ENCODE peak calls at places on chromosomes 12 and 14, in ten cellular contexts. X is heart right ventricle; Z is CD8-positive, alpha-beta T cell; O is effector memory CD4-positive, alpha-beta T cell; W is HL-60; V is CD4-positive, CD25-positive, alpha-beta regulatory T cell; Q is HCT116; C is AG04450; S is neural progenitor cell; A is gastrocnemius medialis. T is an unnamed sample.

GRCh38 chr14:102516531-102517411 is 7.2 kb upstream of the ANKRD9 start:
- DNase-seq in X (peak), Z (peak), O (peak), W (no peak), V (peak), Q (no peak), C (no peak), S (peak), A (peak), T (no peak)

GRCh38 chr14:64918216-64918615 is 4.0 kb downstream of the CHURC1 start:
- DNase-seq in X (no peak), Z (no peak), O (no peak), W (no peak), V (no peak), Q (no peak), C (no peak), S (no peak), A (no peak), T (no peak)

GRCh38 chr12:124148481-124148880 is 146.4 kb upstream of the RFLNA start:
- DNase-seq in X (no peak), Z (no peak), O (no peak), W (no peak), V (no peak), Q (no peak), C (no peak), S (no peak), A (no peak), T (no peak)

GRCh38 chr12:105469701-105470100 is 139.2 kb downstream of the C12orf75 start:
- DNase-seq in X (no peak), Z (no peak), O (no peak), W (no peak), V (no peak), Q (no peak), C (no peak), S (no peak), A (no peak), T (no peak)

GRCh38 chr12:112122823-112123690 is 2.3 kb upstream of the TRAFD1 start:
- DNase-seq in X (no peak), Z (no peak), O (no peak), W (no peak), V (no peak), Q (no peak), C (peak), S (no peak), A (no peak), T (no peak)

GRCh38 chr14:100850841-100851585 is 25.1 kb downstream of the MEG3 start:
- DNase-seq in X (peak), Z (peak), O (peak), W (peak), V (peak), Q (peak), C (no peak), S (peak), A (peak), T (peak)

GRCh38 chr14:100688598-100689499 is 37.8 kb upstream of the DLK1 start:
- DNase-seq in X (no peak), Z (no peak), O (no peak), W (no peak), V (no peak), Q (peak), C (peak), S (no peak), A (no peak), T (no peak)

GRCh38 chr12:46650688-46651087 is 175.1 kb downstream of the SLC38A4 start:
- DNase-seq in X (no peak), Z (no peak), O (no peak), W (no peak), V (no peak), Q (no peak), C (no peak), S (no peak), A (no peak), T (no peak)

GRCh38 chr12:121580959-121581680 is at the start of gene KDM2B:
- DNase-seq in X (no peak), Z (peak), O (no peak), W (no peak), V (peak), Q (no peak), C (no peak), S (peak), A (no peak), T (no peak)

GRCh38 chr12:57003395-57003794 is 3.0 kb downstream of the ZBTB39 start:
- DNase-seq in X (no peak), Z (no peak), O (no peak), W (no peak), V (no peak), Q (no peak), C (no peak), S (no peak), A (no peak), T (no peak)

GRCh38 chr14:91309756-91310280 is 65.3 kb upstream of the GPR68 start:
- DNase-seq in X (no peak), Z (no peak), O (no peak), W (no peak), V (no peak), Q (no peak), C (no peak), S (no peak), A (no peak), T (no peak)

GRCh38 chr12:11836282-11836963 is 186.9 kb downstream of the ETV6 start:
- DNase-seq in X (no peak), Z (no peak), O (no peak), W (peak), V (no peak), Q (no peak), C (no peak), S (no peak), A (peak), T (no peak)

GRCh38 chr14:87873741-87874140 is 119.2 kb downstream of the GALC start:
- DNase-seq in X (no peak), Z (no peak), O (no peak), W (no peak), V (no peak), Q (no peak), C (no peak), S (no peak), A (no peak), T (no peak)

GRCh38 chr14:75430526-75430925 is 2.7 kb downstream of the JDP2 start:
- DNase-seq in X (peak), Z (no peak), O (no peak), W (no peak), V (no peak), Q (no peak), C (no peak), S (no peak), A (peak), T (no peak)

GRCh38 chr12:13784504-13784903 is 196.9 kb downstream of the GRIN2B start:
- DNase-seq in X (no peak), Z (no peak), O (no peak), W (no peak), V (no peak), Q (no peak), C (no peak), S (no peak), A (no peak), T (no peak)

GRCh38 chr12:28800129-28800528 is 348.9 kb upstream of the FAR2 start:
- DNase-seq in X (no peak), Z (no peak), O (no peak), W (peak), V (no peak), Q (no peak), C (no peak), S (no peak), A (no peak), T (no peak)

GRCh38 chr12:6390084-6390799 is 6.3 kb downstream of the LTBR start:
- DNase-seq in X (no peak), Z (no peak), O (no peak), W (no peak), V (no peak), Q (no peak), C (no peak), S (no peak), A (no peak), T (no peak)

GRCh38 chr14:72472845-72473244 is 421.1 kb downstream of the DPF3 start:
- DNase-seq in X (no peak), Z (no peak), O (no peak), W (no peak), V (no peak), Q (peak), C (no peak), S (no peak), A (no peak), T (no peak)

GRCh38 chr14:24774167-24774915 is 140.4 kb upstream of the GZMB start:
- DNase-seq in X (no peak), Z (no peak), O (no peak), W (no peak), V (no peak), Q (no peak), C (no peak), S (no peak), A (no peak), T (no peak)

GRCh38 chr12:105107176-105107496 is 395 bp upstream of the WASHC4 start:
- DNase-seq in X (no peak), Z (no peak), O (no peak), W (peak), V (no peak), Q (peak), C (no peak), S (no peak), A (no peak), T (no peak)

GRCh38 chr12:27505771-27506170 is 18.2 kb upstream of the PPFIBP1 start:
- DNase-seq in X (no peak), Z (no peak), O (no peak), W (no peak), V (no peak), Q (no peak), C (no peak), S (no peak), A (no peak), T (no peak)

GRCh38 chr12:33795536-33795935 is 226.8 kb upstream of the ALG10 start:
- DNase-seq in X (no peak), Z (no peak), O (no peak), W (no peak), V (no peak), Q (no peak), C (no peak), S (no peak), A (no peak), T (no peak)

GRCh38 chr12:64757778-64758177 is 1.4 kb downstream of the GNS start:
- DNase-seq in X (no peak), Z (no peak), O (no peak), W (no peak), V (no peak), Q (no peak), C (no peak), S (no peak), A (no peak), T (no peak)
- H3K27ac ChIP-seq in X (no peak), Z (no peak), O (no peak), W (peak), V (no peak), Q (no peak), C (no peak), S (no peak), A (no peak), T (no peak)

GRCh38 chr12:96356831-96357230 is 43.4 kb downstream of the CDK17 start:
- DNase-seq in X (no peak), Z (no peak), O (no peak), W (no peak), V (no peak), Q (no peak), C (no peak), S (no peak), A (no peak), T (no peak)
- H3K27ac ChIP-seq in X (no peak), Z (no peak), O (no peak), W (no peak), V (no peak), Q (no peak), C (no peak), S (no peak), A (no peak), T (no peak)

GRCh38 chr12:30696486-30696885 is 817 bp upstream of the IPO8 start:
- DNase-seq in X (no peak), Z (no peak), O (no peak), W (no peak), V (no peak), Q (no peak), C (no peak), S (peak), A (no peak), T (no peak)

GRCh38 chr12:30696103-30696408 is 387 bp upstream of the IPO8 start:
- DNase-seq in X (no peak), Z (no peak), O (no peak), W (no peak), V (no peak), Q (peak), C (no peak), S (no peak), A (no peak), T (no peak)

GRCh38 chr12:30694412-30694955 is 1.2 kb downstream of the IPO8 start:
- DNase-seq in X (no peak), Z (no peak), O (no peak), W (no peak), V (no peak), Q (no peak), C (no peak), S (peak), A (no peak), T (no peak)

GRCh38 chr12:30695327-30696102 is at the start of gene IPO8:
- DNase-seq in X (peak), Z (peak), O (peak), W (peak), V (peak), Q (peak), C (peak), S (peak), A (peak), T (peak)

DNA sequence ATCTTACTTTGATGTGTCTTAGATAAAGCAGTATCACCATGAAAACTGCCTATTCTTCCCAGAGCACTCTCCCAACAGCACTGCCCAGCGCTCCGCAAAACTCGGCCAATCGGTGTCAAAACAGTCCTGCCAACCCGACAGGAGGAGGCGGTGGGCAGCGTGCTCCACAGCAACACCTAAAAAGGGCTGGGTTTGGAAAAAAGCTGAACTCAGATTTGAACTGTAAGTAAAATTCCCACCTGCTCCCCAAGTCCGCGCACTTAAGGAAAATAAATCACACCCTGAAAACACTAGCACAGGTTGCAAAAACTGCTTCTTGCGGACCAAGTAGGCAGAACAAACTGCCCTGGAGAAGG is 720 bp downstream of the IPO8 start:
- DNase-seq in X (peak), Z (peak), O (no peak), W (no peak), V (no peak), Q (peak), C (no peak), S (peak), A (peak), T (no peak)
- H3K27ac ChIP-seq in X (peak), Z (peak), O (peak), W (peak), V (peak), Q (peak), C (no peak), S (no peak), A (peak), T (no peak)

GRCh38 chr12:98260276-98260675 is 255.1 kb upstream of the TMPO start:
- DNase-seq in X (no peak), Z (no peak), O (no peak), W (no peak), V (no peak), Q (no peak), C (no peak), S (no peak), A (no peak), T (no peak)
- H3K27ac ChIP-seq in X (no peak), Z (no peak), O (no peak), W (no peak), V (no peak), Q (no peak), C (no peak), S (no peak), A (no peak), T (no peak)

GRCh38 chr12:42144424-42145196 is at the start of gene GXYLT1:
- DNase-seq in X (peak), Z (peak), O (peak), W (peak), V (peak), Q (peak), C (peak), S (peak), A (peak), T (peak)
- H3K27ac ChIP-seq in X (peak), Z (peak), O (peak), W (peak), V (peak), Q (peak), C (no peak), S (peak), A (peak), T (no peak)